ENCODE peak calls at places on chromosomes 5 and 9, in seven cellular contexts. I is Peyer's patch, K is stomach, F is fibroblast of lung, E is psoas muscle, Z is spleen, D is brain microvascular endothelial cell. V is an unnamed sample.
A peak's percentile ranks its signal among the peaks of the same experiment; 100 is the strongest.

GRCh38 chr5:125481506-125482455 is 735.3 kb upstream of the ZNF608 start:
- DNase-seq in I (no peak), K (no peak), F (no peak), E (no peak), Z (no peak), D (no peak), V (no peak)

GRCh38 chr9:94173632-94174031 is 85.5 kb upstream of the ZNF169 start:
- DNase-seq in I (no peak), K (no peak), F (no peak), E (no peak), Z (no peak), D (no peak), V (no peak)

GRCh38 chr5:67699560-67699959 is 503.0 kb upstream of the CD180 start:
- DNase-seq in I (no peak), K (no peak), F (no peak), E (no peak), Z (no peak), D (no peak), V (no peak)

GRCh38 chr5:117379521-117379920 is 804.9 kb upstream of the SEMA6A start:
- DNase-seq in I (no peak), K (no peak), F (no peak), E (no peak), Z (no peak), D (no peak), V (no peak)

GRCh38 chr5:73857446-73857845 is 231.4 kb downstream of the ARHGEF28 start:
- DNase-seq in I (no peak), K (no peak), F (no peak), E (no peak), Z (no peak), D (no peak), V (no peak)

GRCh38 chr5:136686192-136686872 is 321.0 kb upstream of the TRPC7 start:
- DNase-seq in I (no peak), K (no peak), F (peak; percentile 43), E (no peak), Z (no peak), D (peak; percentile 20), V (no peak)

GRCh38 chr9:127634698-127635097 is 22.6 kb downstream of the STXBP1 start:
- DNase-seq in I (peak; percentile 14), K (no peak), F (no peak), E (no peak), Z (no peak), D (no peak), V (no peak)

GRCh38 chr9:93814561-93814960 is 140.6 kb downstream of the BARX1 start:
- DNase-seq in I (no peak), K (no peak), F (no peak), E (no peak), Z (no peak), D (no peak), V (no peak)

GRCh38 chr5:170305016-170305645 is 7.6 kb upstream of the LCP2 start:
- DNase-seq in I (no peak), K (no peak), F (no peak), E (no peak), Z (no peak), D (no peak), V (no peak)

GRCh38 chr5:6704361-6704851 is 8.8 kb upstream of the TENT4A start:
- DNase-seq in I (no peak), K (no peak), F (peak; percentile 95), E (peak; percentile 88), Z (no peak), D (peak; percentile 69), V (peak; percentile 71)

GRCh38 chr5:135230326-135230925 is 168.6 kb downstream of the MACROH2A1 start:
- DNase-seq in I (no peak), K (no peak), F (peak; percentile 80), E (peak; percentile 88), Z (no peak), D (peak; percentile 66), V (no peak)

GRCh38 chr9:16825971-16826370 is 44.5 kb downstream of the BNC2 start:
- DNase-seq in I (no peak), K (no peak), F (peak; percentile 91), E (no peak), Z (no peak), D (peak; percentile 72), V (peak; percentile 86)

GRCh38 chr5:170849374-170849773 is 12.4 kb upstream of the RANBP17 start:
- DNase-seq in I (no peak), K (no peak), F (no peak), E (no peak), Z (no peak), D (no peak), V (no peak)

GRCh38 chr9:89680547-89681467 is 76.0 kb downstream of the GADD45G start:
- DNase-seq in I (no peak), K (no peak), F (no peak), E (no peak), Z (no peak), D (no peak), V (no peak)

GRCh38 chr9:89677696-89678393 is 73.0 kb downstream of the GADD45G start:
- DNase-seq in I (no peak), K (peak; percentile 55), F (no peak), E (no peak), Z (no peak), D (no peak), V (no peak)

GRCh38 chr9:89678394-89679005 is 73.7 kb downstream of the GADD45G start:
- DNase-seq in I (no peak), K (no peak), F (no peak), E (no peak), Z (no peak), D (no peak), V (no peak)

GRCh38 chr9:89679006-89679395 is 74.2 kb downstream of the GADD45G start:
- DNase-seq in I (no peak), K (no peak), F (no peak), E (no peak), Z (no peak), D (no peak), V (no peak)

DNA sequence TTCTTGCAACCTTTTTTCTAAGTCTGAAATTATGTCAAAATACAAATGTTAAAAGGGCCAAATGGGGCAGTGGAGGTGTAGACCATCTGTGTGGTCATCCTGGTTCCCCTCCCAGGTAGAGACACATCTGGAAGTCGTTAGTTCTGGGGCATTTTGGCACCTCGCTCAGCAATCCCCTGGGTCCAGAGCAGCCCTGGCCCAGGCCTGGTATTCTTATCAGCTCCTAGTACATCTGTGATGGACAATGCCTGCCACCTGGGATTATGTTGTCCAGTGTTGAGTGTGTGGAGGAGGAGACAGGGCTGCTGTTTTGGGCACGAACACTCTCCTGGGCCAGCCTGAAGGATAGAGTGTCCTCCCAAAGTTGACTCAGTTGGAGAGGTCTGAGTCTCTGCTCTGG is 74.8 kb downstream of the GADD45G start:
- DNase-seq in I (no peak), K (no peak), F (no peak), E (no peak), Z (no peak), D (no peak), V (no peak)
- H3K27ac ChIP-seq in I (no peak overlapping the region), K (no peak overlapping the region), F (no peak overlapping the region), E (no peak overlapping the region), Z (no peak overlapping the region), D (no peak overlapping the region), V (no peak overlapping the region)

GRCh38 chr9:133049043-133049442 is 12.7 kb upstream of the CEL start:
- DNase-seq in I (no peak), K (no peak), F (no peak), E (no peak), Z (no peak), D (no peak), V (no peak)

GRCh38 chr9:133050142-133050541 is 11.6 kb upstream of the CEL start:
- DNase-seq in I (no peak), K (no peak), F (peak; percentile 38), E (peak; percentile 53), Z (no peak), D (peak; percentile 14), V (no peak)

GRCh38 chr9:133050781-133051180 is 11.0 kb upstream of the CEL start:
- DNase-seq in I (peak; percentile 85), K (peak; percentile 87), F (no peak), E (no peak), Z (peak; percentile 37), D (no peak), V (no peak)

GRCh38 chr9:133046900-133047295 is 14.9 kb upstream of the CEL start:
- DNase-seq in I (no peak), K (no peak), F (no peak), E (no peak), Z (no peak), D (no peak), V (no peak)

GRCh38 chr9:133048595-133048994 is 13.2 kb upstream of the CEL start:
- DNase-seq in I (peak; percentile 62), K (peak; percentile 60), F (no peak), E (no peak), Z (no peak), D (no peak), V (no peak)
- TF ChIP-seq CTCF in I (peak; percentile 59), K (no peak), F (peak; percentile 39), E (peak; percentile 31), Z (no peak), D (peak; percentile 63), V (peak; percentile 44)

DNA sequence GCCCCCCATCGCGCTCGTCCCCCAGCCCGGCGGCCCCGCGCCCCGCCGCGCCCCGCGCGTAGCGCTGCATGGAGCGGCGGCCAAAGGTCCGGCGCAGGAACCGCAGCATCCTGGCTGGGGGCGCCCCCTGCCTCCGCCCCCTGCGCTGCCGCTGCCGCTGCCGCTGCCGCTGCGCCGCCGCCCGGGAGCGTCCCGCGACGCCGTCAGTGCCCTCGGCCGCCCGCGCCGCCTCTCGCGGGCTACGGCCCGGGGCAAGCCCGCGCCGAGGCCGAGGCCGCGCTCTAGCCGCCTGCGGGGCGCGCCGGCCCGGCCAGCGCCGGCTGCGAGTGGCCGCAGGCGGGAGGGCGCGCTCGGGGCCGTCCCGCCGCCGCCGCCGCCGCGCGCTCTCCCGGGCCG is 523 bp downstream of the EPB41L4B start:
- DNase-seq in I (no peak), K (no peak), F (no peak), E (no peak), Z (no peak), D (no peak), V (no peak)
- H3K27ac ChIP-seq in I (no peak overlapping the region), K (peak overlapping the region; percentile 82), F (no peak overlapping the region), E (no peak overlapping the region), Z (no peak overlapping the region), D (no peak overlapping the region), V (no peak overlapping the region)

GRCh38 chr5:35826056-35826455 is 30.6 kb upstream of the IL7R start:
- DNase-seq in I (no peak), K (no peak), F (no peak), E (no peak), Z (no peak), D (no peak), V (no peak)

GRCh38 chr5:35828092-35828598 is 28.5 kb upstream of the IL7R start:
- DNase-seq in I (no peak), K (no peak), F (no peak), E (no peak), Z (no peak), D (no peak), V (no peak)

GRCh38 chr5:35822541-35822940 is 34.1 kb upstream of the IL7R start:
- DNase-seq in I (peak; percentile 79), K (no peak), F (no peak), E (no peak), Z (no peak), D (no peak), V (no peak)

GRCh38 chr5:35823347-35823875 is 33.3 kb upstream of the IL7R start:
- DNase-seq in I (no peak), K (no peak), F (no peak), E (no peak), Z (no peak), D (no peak), V (no peak)

GRCh38 chr5:35826561-35826960 is 30.1 kb upstream of the IL7R start:
- DNase-seq in I (no peak), K (no peak), F (no peak), E (no peak), Z (no peak), D (no peak), V (no peak)
- TF ChIP-seq CTCF in I (no peak), K (no peak), F (no peak), E (no peak), Z (no peak), D (no peak), V (no peak)

GRCh38 chr5:138873886-138874200 is 1.3 kb downstream of the LRRTM2 start:
- DNase-seq in I (no peak), K (no peak), F (no peak), E (no peak), Z (no peak), D (no peak), V (no peak)
- H3K27ac ChIP-seq in I (no peak overlapping the region), K (no peak overlapping the region), F (no peak overlapping the region), E (no peak overlapping the region), Z (no peak overlapping the region), D (no peak overlapping the region), V (no peak overlapping the region)